ENCODE peak calls at places on chromosomes 1 and 21, in six cellular contexts. C is cardiac muscle cell, H is stomach, D is psoas muscle, S is thoracic aorta, K is PC-3. I is an unnamed sample.

GRCh38 chr1:11178021-11179015 is 10.8 kb upstream of the ANGPTL7 start:
- DNase-seq in C (no peak), H (no peak), D (no peak), S (no peak), K (peak; percentile 27), I (no peak)

GRCh38 chr1:227793079-227793947 is 22.2 kb upstream of the PRSS38 start:
- DNase-seq in C (no peak), H (no peak), D (no peak), S (no peak), K (no peak), I (no peak)

GRCh38 chr21:39094087-39094785 is 89.0 kb downstream of the PSMG1 start:
- DNase-seq in C (no peak), H (no peak), D (no peak), S (no peak), K (no peak), I (no peak)

GRCh38 chr1:38020361-38020760 is 7.8 kb downstream of the UTP11 start:
- DNase-seq in C (no peak), H (no peak), D (no peak), S (no peak), K (no peak), I (no peak)

GRCh38 chr1:115428676-115429075 is 90.6 kb upstream of the NGF start:
- DNase-seq in C (no peak), H (no peak), D (no peak), S (no peak), K (peak; percentile 39), I (no peak)

GRCh38 chr1:89836252-89836996 is 15.6 kb downstream of the LRRC8D start:
- DNase-seq in C (no peak), H (no peak), D (no peak), S (no peak), K (no peak), I (no peak)

GRCh38 chr21:25995283-25995682 is 175.3 kb downstream of the APP start:
- DNase-seq in C (no peak), H (no peak), D (no peak), S (no peak), K (no peak), I (no peak)

GRCh38 chr1:229953736-229954326 is 113.2 kb upstream of the GALNT2 start:
- DNase-seq in C (no peak), H (no peak), D (no peak), S (no peak), K (no peak), I (no peak)

GRCh38 chr1:200028586-200029034 is 1.1 kb downstream of the NR5A2 start:
- DNase-seq in C (no peak), H (no peak), D (no peak), S (no peak), K (peak; percentile 57), I (no peak)

GRCh38 chr1:115070993-115071661 is 18.2 kb downstream of the TSPAN2 start:
- DNase-seq in C (no peak), H (no peak), D (no peak), S (no peak), K (no peak), I (no peak)

GRCh38 chr1:36257375-36257767 is 33.1 kb downstream of the THRAP3 start:
- DNase-seq in C (no peak), H (no peak), D (peak; percentile 86), S (no peak), K (peak; percentile 78), I (no peak)

GRCh38 chr1:27564710-27565649 is 39.0 kb downstream of the AHDC1 start:
- DNase-seq in C (no peak), H (no peak), D (peak; percentile 77), S (no peak), K (no peak), I (peak; percentile 70)

GRCh38 chr1:153627797-153628626 is at the start of gene S100A1:
- DNase-seq in C (no peak), H (no peak), D (peak; percentile 94), S (no peak), K (no peak), I (peak; percentile 81)

GRCh38 chr21:35478096-35479080 is 429.3 kb upstream of the RUNX1 start:
- DNase-seq in C (peak; percentile 87), H (no peak), D (no peak), S (no peak), K (no peak), I (no peak)

GRCh38 chr1:21669287-21670058 is at the start of gene RAP1GAP:
- DNase-seq in C (no peak), H (peak; percentile 58), D (no peak), S (no peak), K (no peak), I (no peak)

GRCh38 chr1:222523852-222524251 is 24.1 kb downstream of the HHIPL2 start:
- DNase-seq in C (no peak), H (no peak), D (no peak), S (no peak), K (no peak), I (no peak)

GRCh38 chr1:184082541-184082940 is 31.0 kb downstream of the TSEN15 start:
- DNase-seq in C (no peak), H (no peak), D (no peak), S (no peak), K (no peak), I (no peak)

GRCh38 chr1:77664923-77665516 is 17.4 kb downstream of the ZZZ3 start:
- DNase-seq in C (no peak), H (no peak), D (no peak), S (no peak), K (no peak), I (no peak)

GRCh38 chr21:36487641-36488307 is 7.9 kb upstream of the CLDN14 start:
- DNase-seq in C (peak; percentile 39), H (peak; percentile 88), D (no peak), S (no peak), K (peak; percentile 92), I (no peak)

GRCh38 chr1:66244429-66244828 is 289.5 kb upstream of the SGIP1 start:
- DNase-seq in C (no peak), H (no peak), D (no peak), S (no peak), K (no peak), I (no peak)

GRCh38 chr1:203421246-203421645 is 54.4 kb upstream of the PRELP start:
- DNase-seq in C (no peak), H (no peak), D (no peak), S (no peak), K (no peak), I (no peak)

GRCh38 chr1:198680174-198680871 is 41.5 kb downstream of the PTPRC start:
- DNase-seq in C (no peak), H (no peak), D (no peak), S (no peak), K (peak; percentile 29), I (no peak)

GRCh38 chr21:21210552-21210951 is 212.3 kb downstream of the NCAM2 start:
- DNase-seq in C (no peak), H (no peak), D (no peak), S (no peak), K (no peak), I (no peak)

GRCh38 chr1:10681296-10682113 is 114.9 kb downstream of the CASZ1 start:
- DNase-seq in C (no peak), H (no peak), D (no peak), S (no peak), K (no peak), I (no peak)

GRCh38 chr1:188023206-188023605 is 1194.5 kb downstream of the PLA2G4A start:
- DNase-seq in C (no peak), H (no peak), D (no peak), S (no peak), K (peak; percentile 34), I (no peak)

GRCh38 chr21:30842990-30843389 is 13.4 kb upstream of the KRTAP7-1 start:
- DNase-seq in C (no peak), H (no peak), D (no peak), S (no peak), K (no peak), I (no peak)

GRCh38 chr21:30838536-30838935 is 9.0 kb upstream of the KRTAP7-1 start:
- DNase-seq in C (no peak), H (no peak), D (no peak), S (no peak), K (no peak), I (no peak)

GRCh38 chr21:30839304-30839703 is 9.7 kb upstream of the KRTAP7-1 start:
- DNase-seq in C (peak; percentile 1), H (no peak), D (no peak), S (no peak), K (peak; percentile 75), I (no peak)
- TF ChIP-seq CTCF in C (no peak), H (no peak), D (no peak), S (no peak), K (peak; percentile 83), I (no peak)

DNA sequence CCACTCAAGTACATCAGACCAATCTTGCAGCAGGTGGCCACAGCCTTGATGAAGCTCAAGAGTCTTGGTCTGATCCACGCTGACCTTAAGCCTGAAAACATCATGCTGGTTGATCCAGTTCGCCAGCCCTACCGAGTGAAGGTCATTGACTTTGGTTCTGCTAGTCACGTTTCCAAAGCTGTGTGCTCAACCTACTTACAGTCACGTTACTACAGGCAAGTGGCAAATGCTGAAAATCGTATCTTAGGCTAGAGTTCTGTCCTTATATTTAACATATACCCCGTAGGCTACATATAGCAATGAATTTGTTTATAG is 12.1 kb downstream of the HIPK1 start:
- DNase-seq in C (no peak), H (no peak), D (no peak), S (no peak), K (no peak), I (no peak)
- H3K4me1 ChIP-seq in C (peaks cover 1% of the 10 kb centered on the region), H (peaks cover 11% of the 10 kb centered on the region), D (peaks cover 50% of the 10 kb centered on the region), S (no peaks in the 10 kb centered on the region), K (peaks cover 19% of the 10 kb centered on the region), I (peaks cover 49% of the 10 kb centered on the region)

GRCh38 chr1:3067301-3067670 is 1.7 kb upstream of the PRDM16 start:
- DNase-seq in C (no peak), H (no peak), D (peak; percentile 49), S (no peak), K (no peak), I (peak; percentile 12)

GRCh38 chr1:3066826-3067225 is 2.2 kb upstream of the PRDM16 start:
- DNase-seq in C (no peak), H (no peak), D (no peak), S (peak; percentile 0), K (no peak), I (peak; percentile 13)

GRCh38 chr1:3065396-3065795 is 3.6 kb upstream of the PRDM16 start:
- DNase-seq in C (no peak), H (peak; percentile 23), D (no peak), S (no peak), K (no peak), I (no peak)

GRCh38 chr1:3065797-3066196 is 3.2 kb upstream of the PRDM16 start:
- DNase-seq in C (no peak), H (no peak), D (no peak), S (no peak), K (no peak), I (no peak)

DNA sequence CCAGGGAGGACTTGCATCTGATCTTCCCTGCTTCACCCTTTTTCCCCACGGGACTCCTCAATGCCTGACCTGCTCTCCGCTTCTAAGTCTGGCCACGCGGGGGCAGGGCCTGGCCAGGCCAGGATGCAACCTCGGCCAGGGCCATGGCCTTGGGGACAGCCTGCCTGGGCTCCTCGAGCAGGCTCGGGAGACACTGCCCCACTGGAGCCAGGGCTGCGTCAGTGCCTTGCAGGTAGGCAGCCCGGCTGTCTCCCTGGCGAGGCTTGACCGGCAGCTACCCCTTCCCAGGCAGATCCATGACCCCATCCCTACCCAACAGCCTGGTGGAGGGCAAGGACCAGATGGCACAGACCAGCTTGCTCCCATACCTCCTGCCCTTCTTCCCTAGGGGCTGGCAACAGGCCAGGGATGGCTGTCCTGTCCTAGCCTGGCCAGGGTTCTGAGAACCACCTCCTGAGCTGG is 2.7 kb upstream of the PRDM16 start:
- DNase-seq in C (peak; percentile 38), H (peak; percentile 81), D (peak; percentile 36), S (peak; percentile 3), K (peak; percentile 16), I (peak; percentile 67)
- TF ChIP-seq CTCF in C (peak; percentile 50), H (no peak), D (peak; percentile 38), S (peak; percentile 82), K (peak; percentile 35), I (peak; percentile 71)

GRCh38 chr21:31363720-31364119 is 19.7 kb upstream of the TIAM1 start:
- DNase-seq in C (no peak), H (no peak), D (no peak), S (no peak), K (no peak), I (no peak)
- H3K4me1 ChIP-seq in C (peaks cover 14% of the 10 kb centered on the region), H (no peaks in the 10 kb centered on the region), D (no peaks in the 10 kb centered on the region), S (no peaks in the 10 kb centered on the region), K (peaks cover 26% of the 10 kb centered on the region), I (no peaks in the 10 kb centered on the region)